ENCODE peak calls at places on chromosomes 6 and 20, in nine cellular contexts. W, R, N, S, E, A, X, H and U are unnamed samples.

GRCh38 chr6:134391221-134391620 is 73.3 kb upstream of the SGK1 start:
- DNase-seq in X (no peak), N (no peak), R (no peak), A (no peak), H (no peak), E (no peak), S (no peak), W (no peak), U (no peak)

GRCh38 chr6:41966214-41966920 is 24.8 kb upstream of the CCND3 start:
- DNase-seq in H (no peak), W (no peak), S (no peak), A (no peak), R (no peak), X (no peak), N (no peak), E (no peak), U (no peak)

GRCh38 chr6:139256087-139256486 is 35.7 kb downstream of the TXLNB start:
- DNase-seq in E (no peak), R (no peak), X (no peak), W (peak; percentile 82), S (no peak), N (no peak), H (no peak), A (no peak), U (no peak)

GRCh38 chr20:13800728-13801134 is 15.9 kb downstream of the NDUFAF5 start:
- DNase-seq in W (peak; percentile 97), N (no peak), E (peak; percentile 84), X (peak; percentile 33), A (no peak), H (peak; percentile 65), S (peak; percentile 94), R (no peak), U (no peak)

GRCh38 chr6:155177369-155177961 is 86.3 kb upstream of the CLDN20 start:
- DNase-seq in H (peak; percentile 78), W (peak; percentile 85), A (peak; percentile 86), X (no peak), R (peak; percentile 76), S (no peak), E (no peak), N (peak; percentile 37), U (peak; percentile 36)

GRCh38 chr20:64152906-64153305 is 11.3 kb upstream of the MYT1 start:
- DNase-seq in N (no peak), A (no peak), H (no peak), X (no peak), E (no peak), R (no peak), S (no peak), W (no peak), U (no peak)

GRCh38 chr6:27545271-27546046 is 72.6 kb upstream of the ZNF184 start:
- DNase-seq in E (no peak), S (no peak), H (peak; percentile 71), A (no peak), X (no peak), N (no peak), W (peak; percentile 66), R (peak; percentile 34), U (no peak)

GRCh38 chr20:5887386-5887785 is 62.9 kb downstream of the TRMT6 start:
- DNase-seq in S (no peak), X (no peak), R (no peak), W (no peak), A (no peak), H (no peak), N (no peak), E (no peak), U (no peak)

GRCh38 chr6:31158863-31159855 is 770 bp downstream of the TCF19 start:
- DNase-seq in X (no peak), W (peak; percentile 23), R (peak; percentile 58), H (peak; percentile 13), A (peak; percentile 60), S (no peak), E (peak; percentile 36), N (peak; percentile 26), U (peak; percentile 8)

GRCh38 chr20:62489186-62489939 is 13.6 kb upstream of the GATA5 start:
- DNase-seq in A (no peak), E (no peak), S (no peak), W (no peak), H (no peak), X (no peak), R (no peak), N (no peak), U (no peak)

GRCh38 chr20:37267684-37268313 is 6.2 kb upstream of the GHRH start:
- DNase-seq in A (peak; percentile 32), X (no peak), N (no peak), S (no peak), R (no peak), W (no peak), E (peak; percentile 59), H (no peak), U (no peak)
- H3K4me3 ChIP-seq in A (no peak overlapping the region), X (no peak overlapping the region), N (no peak overlapping the region), S (no peak overlapping the region), R (no peak overlapping the region), W (no peak overlapping the region), E (no peak overlapping the region), H (no peak overlapping the region), U (no peak overlapping the region)

DNA sequence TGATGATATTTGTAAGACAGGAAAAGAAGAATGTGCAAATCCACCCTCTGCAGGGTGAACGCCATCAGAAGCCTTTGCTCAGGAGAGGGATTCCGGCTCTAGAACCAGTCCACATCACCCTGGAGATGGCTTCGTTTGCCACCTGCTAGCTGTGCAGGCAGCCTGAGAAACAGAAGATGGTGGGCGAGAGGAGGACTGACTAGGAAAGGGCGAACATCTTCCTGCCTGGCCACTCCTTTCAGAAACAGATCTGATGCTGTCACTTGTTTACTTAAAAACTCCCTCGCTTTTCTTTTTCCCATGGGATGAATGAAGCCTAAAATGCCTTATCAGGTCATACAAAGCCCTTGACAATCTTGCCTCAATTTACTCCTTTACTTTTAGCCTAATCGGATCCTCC is 1.2 kb downstream of the PTPRA start:
- DNase-seq in A (peak; percentile 35), H (peak; percentile 31), E (no peak), W (peak; percentile 7), R (peak; percentile 42), S (no peak), X (no peak), N (no peak), U (no peak)
- H3K4me1 ChIP-seq in A (peaks cover 33% of the 10 kb centered on the region), H (peaks cover 31% of the 10 kb centered on the region), E (no peaks in the 10 kb centered on the region), W (peaks cover 9% of the 10 kb centered on the region), R (peaks cover 39% of the 10 kb centered on the region), S (peaks cover 74% of the 10 kb centered on the region), X (peaks cover 30% of the 10 kb centered on the region), N (peaks cover 13% of the 10 kb centered on the region), U (peaks cover 31% of the 10 kb centered on the region)

DNA sequence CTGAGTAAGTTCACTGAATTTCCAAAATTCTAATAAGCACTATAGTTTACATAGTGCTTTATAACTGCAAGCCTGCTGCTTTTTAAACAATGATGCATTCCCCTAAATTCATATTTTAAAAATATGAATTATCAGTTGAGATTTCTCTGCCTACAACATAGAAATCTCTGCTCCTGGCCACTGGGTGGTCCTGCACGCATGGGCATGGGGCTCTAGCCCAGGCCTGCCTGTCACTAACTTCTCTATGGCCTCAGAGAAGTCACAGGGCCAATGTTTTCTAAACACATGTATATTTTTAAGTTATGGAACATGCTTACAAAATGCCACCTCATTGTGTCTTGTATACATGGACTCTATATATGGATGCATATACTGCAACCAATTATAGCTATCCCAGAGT is 211.0 kb downstream of the FOXC1 start:
- DNase-seq in W (no peak), A (no peak), N (no peak), R (no peak), S (no peak), E (no peak), H (no peak), X (no peak), U (no peak)
- H3K4me3 ChIP-seq in W (no peak overlapping the region), A (no peak overlapping the region), N (no peak overlapping the region), R (no peak overlapping the region), S (no peak overlapping the region), E (no peak overlapping the region), H (no peak overlapping the region), X (no peak overlapping the region), U (no peak overlapping the region)

GRCh38 chr6:45686841-45687569 is 309.3 kb upstream of the SUPT3H start:
- DNase-seq in R (no peak), X (no peak), E (no peak), H (no peak), S (no peak), W (no peak), N (no peak), A (no peak), U (no peak)
- H3K4me1 ChIP-seq in R (no peaks in the 10 kb centered on the region), X (no peaks in the 10 kb centered on the region), E (no peaks in the 10 kb centered on the region), H (peaks cover 5% of the 10 kb centered on the region), S (no peaks in the 10 kb centered on the region), W (no peaks in the 10 kb centered on the region), N (peaks cover 5% of the 10 kb centered on the region), A (peaks cover 5% of the 10 kb centered on the region), U (no peaks in the 10 kb centered on the region)